ENCODE peak calls at places on chromosomes 2 and 18, in ten cellular contexts. C, P, W, J, F, U, T, A, Q and H are unnamed samples.
A peak's percentile ranks its signal among the peaks of the same experiment; 100 is the strongest.

GRCh38 chr2:143397886-143398614 is 268.8 kb downstream of the ARHGAP15 start:
- DNase-seq in C (no peak), P (no peak), W (peak; percentile 48), J (no peak), F (no peak), U (no peak), T (peak; percentile 66), A (no peak), Q (no peak), H (peak; percentile 44)

GRCh38 chr2:126634273-126634861 is 21.6 kb upstream of the GYPC start:
- DNase-seq in C (no peak), P (no peak), W (no peak), J (peak; percentile 47), F (no peak), U (peak; percentile 42), T (no peak), A (no peak), Q (no peak), H (peak; percentile 14)

GRCh38 chr2:190179754-190180312 is 117.3 kb upstream of the MSTN start:
- DNase-seq in C (no peak), P (no peak), W (no peak), J (no peak), F (no peak), U (no peak), T (no peak), A (no peak), Q (no peak), H (no peak)

GRCh38 chr18:75926811-75927210 is 499.3 kb upstream of the SMIM21 start:
- DNase-seq in C (no peak), P (no peak), W (no peak), J (no peak), F (no peak), U (no peak), T (peak; percentile 56), A (no peak), Q (no peak), H (no peak)

GRCh38 chr18:48220146-48220499 is 189.1 kb downstream of the ZBTB7C start:
- DNase-seq in C (no peak), P (no peak), W (no peak), J (no peak), F (no peak), U (no peak), T (no peak), A (no peak), Q (no peak), H (no peak)

GRCh38 chr2:36389081-36389480 is 33.5 kb downstream of the CRIM1 start:
- DNase-seq in C (no peak), P (no peak), W (peak; percentile 63), J (no peak), F (no peak), U (no peak), T (peak; percentile 52), A (no peak), Q (peak; percentile 56), H (peak; percentile 83)

GRCh38 chr2:120817136-120817955 is 81.7 kb downstream of the GLI2 start:
- DNase-seq in C (no peak), P (no peak), W (no peak), J (no peak), F (no peak), U (no peak), T (no peak), A (no peak), Q (no peak), H (no peak)

GRCh38 chr2:63545023-63545422 is 43.3 kb downstream of the WDPCP start:
- DNase-seq in C (no peak), P (no peak), W (no peak), J (no peak), F (no peak), U (no peak), T (no peak), A (no peak), Q (no peak), H (no peak)

GRCh38 chr2:169159686-169160085 is 90.3 kb downstream of the DHRS9 start:
- DNase-seq in C (no peak), P (no peak), W (peak; percentile 6), J (no peak), F (no peak), U (no peak), T (no peak), A (no peak), Q (no peak), H (peak; percentile 17)

GRCh38 chr18:78221496-78221895 is 758.1 kb upstream of the SALL3 start:
- DNase-seq in C (no peak), P (no peak), W (no peak), J (no peak), F (no peak), U (no peak), T (no peak), A (no peak), Q (no peak), H (no peak)

GRCh38 chr2:105072039-105072438 is 34.2 kb downstream of the MRPS9 start:
- DNase-seq in C (no peak), P (no peak), W (no peak), J (no peak), F (no peak), U (no peak), T (peak; percentile 18), A (no peak), Q (no peak), H (no peak)

GRCh38 chr18:74373428-74373827 is 57.8 kb downstream of the C18orf63 start:
- DNase-seq in C (no peak), P (no peak), W (no peak), J (no peak), F (peak; percentile 51), U (no peak), T (no peak), A (no peak), Q (no peak), H (no peak)

GRCh38 chr18:9739516-9739915 is 31.4 kb downstream of the RAB31 start:
- DNase-seq in C (no peak), P (no peak), W (no peak), J (no peak), F (no peak), U (no peak), T (no peak), A (no peak), Q (no peak), H (no peak)

GRCh38 chr2:230924470-230925341 is at the start of gene GPR55:
- DNase-seq in C (peak; percentile 40), P (peak; percentile 13), W (no peak), J (peak; percentile 43), F (no peak), U (no peak), T (no peak), A (peak; percentile 27), Q (no peak), H (no peak)